ENCODE peak calls at places on chromosomes 16 and 17, in six cellular contexts. B, J, C, E, T and S are unnamed samples.

GRCh38 chr17:7095642-7096041 is 15.6 kb upstream of the CLEC10A start:
- DNase-seq in T (no peak), C (no peak), E (no peak), J (peak), B (peak), S (no peak)

GRCh38 chr16:56038564-56039098 is 152.7 kb upstream of the GNAO1 start:
- DNase-seq in J (no peak), T (no peak), C (no peak), E (no peak), B (no peak), S (no peak)

GRCh38 chr17:79129523-79129922 is 54.9 kb downstream of the ENGASE start:
- DNase-seq in B (no peak), T (no peak), C (no peak), J (no peak), E (no peak), S (no peak)

GRCh38 chr17:36920032-36921000 is 17.0 kb upstream of the LHX1 start:
- DNase-seq in C (peak), B (no peak), T (no peak), E (no peak), J (no peak), S (no peak)

GRCh38 chr16:86809458-86809955 is 231.2 kb downstream of the FOXL1 start:
- DNase-seq in T (no peak), E (no peak), B (no peak), J (no peak), C (peak), S (peak)

GRCh38 chr16:85628651-85629050 is 15.5 kb downstream of the GSE1 start:
- DNase-seq in B (no peak), C (no peak), T (no peak), J (peak), E (no peak), S (no peak)

GRCh38 chr17:19670906-19671305 is 22.4 kb downstream of the ALDH3A2 start:
- DNase-seq in J (no peak), T (no peak), E (no peak), B (no peak), C (no peak), S (no peak)

GRCh38 chr16:84080813-84081212 is 35.9 kb downstream of the MBTPS1 start:
- DNase-seq in J (no peak), C (no peak), E (no peak), T (no peak), B (no peak), S (no peak)

GRCh38 chr17:80512233-80512632 is 32.4 kb upstream of the RPTOR start:
- DNase-seq in J (no peak), T (no peak), B (no peak), E (no peak), C (peak), S (no peak)

GRCh38 chr17:34251186-34251585 is 3.9 kb upstream of the CCL2 start:
- DNase-seq in J (no peak), T (no peak), E (no peak), C (no peak), B (no peak), S (no peak)

GRCh38 chr17:58513391-58513912 is 986 bp downstream of the MTMR4 start:
- DNase-seq in E (peak), T (no peak), C (no peak), B (no peak), J (no peak), S (no peak)